ENCODE peak calls at places on chromosome 5, in eight cellular contexts. M, J, X, P, C, W, Y and Z are unnamed samples.

GRCh38 chr5:99815-100214 is 7.8 kb downstream of the PLEKHG4B start:
- DNase-seq in P (no peak), J (peak; percentile 51), X (no peak), C (no peak), Y (no peak), M (no peak), W (no peak), Z (no peak)

GRCh38 chr5:11791777-11792176 is 112.5 kb downstream of the CTNND2 start:
- DNase-seq in Y (no peak), J (peak; percentile 44), C (no peak), M (no peak), X (no peak), P (no peak), W (no peak), Z (no peak)

GRCh38 chr5:115657883-115658233 is 32.0 kb upstream of the TMED7 start:
- DNase-seq in Y (no peak), J (no peak), P (no peak), W (no peak), M (no peak), C (no peak), X (no peak), Z (no peak)

GRCh38 chr5:103120607-103121200 is 603 bp downstream of the PPIP5K2 start:
- DNase-seq in M (no peak), X (peak; percentile 1), W (peak; percentile 38), J (peak; percentile 39), Y (no peak), P (no peak), C (no peak), Z (peak; percentile 21)

GRCh38 chr5:134247411-134247810 is 21.5 kb upstream of the PPP2CA start:
- DNase-seq in P (no peak), W (peak; percentile 33), C (no peak), J (no peak), M (no peak), Y (no peak), X (peak; percentile 69), Z (no peak)

GRCh38 chr5:82720213-82720612 is 357.0 kb downstream of the TMEM167A start:
- DNase-seq in M (no peak), P (no peak), J (peak; percentile 39), Y (no peak), X (peak; percentile 4), C (no peak), W (no peak), Z (no peak)

GRCh38 chr5:122192883-122193496 is 63.6 kb downstream of the ZNF474 start:
- DNase-seq in X (peak; percentile 44), P (no peak), Y (no peak), J (peak; percentile 81), M (no peak), C (no peak), W (peak; percentile 76), Z (no peak)

GRCh38 chr5:143987751-143988560 is 176.0 kb downstream of the HMHB1 start:
- DNase-seq in C (no peak), P (no peak), J (no peak), W (no peak), X (no peak), M (no peak), Y (no peak), Z (no peak)

GRCh38 chr5:120644516-120644915 is 180.4 kb downstream of the PRR16 start:
- DNase-seq in Y (no peak), X (no peak), J (no peak), M (no peak), W (no peak), P (no peak), C (no peak), Z (no peak)

GRCh38 chr5:56522972-56523371 is 289.8 kb upstream of the ANKRD55 start:
- DNase-seq in J (no peak), M (no peak), W (peak; percentile 87), Y (no peak), P (no peak), X (no peak), C (no peak), Z (no peak)

GRCh38 chr5:174532453-174533126 is 191.8 kb upstream of the MSX2 start:
- DNase-seq in P (no peak), Y (peak; percentile 71), M (peak; percentile 79), C (peak; percentile 80), J (peak; percentile 90), X (peak; percentile 21), W (peak; percentile 42), Z (peak; percentile 77)

GRCh38 chr5:112183103-112183634 is 235.9 kb downstream of the EPB41L4A start:
- DNase-seq in C (no peak), P (no peak), W (no peak), Y (no peak), M (no peak), J (peak; percentile 56), X (no peak), Z (no peak)

GRCh38 chr5:78650562-78650930 is 2.0 kb upstream of the LHFPL2 start:
- DNase-seq in P (no peak), Y (no peak), W (no peak), C (no peak), X (peak; percentile 37), J (no peak), M (no peak), Z (no peak)

GRCh38 chr5:140049205-140049604 is 6.1 kb upstream of the NRG2 start:
- DNase-seq in J (no peak), C (no peak), Y (no peak), M (no peak), P (no peak), X (no peak), W (no peak), Z (no peak)

GRCh38 chr5:157312492-157312891 is 46.6 kb downstream of the CYFIP2 start:
- DNase-seq in X (peak; percentile 62), W (peak; percentile 55), C (no peak), P (no peak), Y (no peak), J (peak; percentile 65), M (no peak), Z (peak; percentile 47)

GRCh38 chr5:178356459-178356872 is 123.9 kb upstream of the PHYKPL start:
- DNase-seq in C (no peak), X (no peak), M (no peak), J (peak; percentile 77), Y (no peak), W (no peak), P (peak; percentile 77), Z (no peak)

GRCh38 chr5:98713027-98713426 is 60.4 kb upstream of the RGMB start:
- DNase-seq in Y (no peak), C (no peak), P (no peak), M (no peak), W (no peak), J (no peak), X (no peak), Z (no peak)

GRCh38 chr5:37495210-37495609 is 116.1 kb downstream of the WDR70 start:
- DNase-seq in P (no peak), W (no peak), Y (no peak), X (peak; percentile 2), M (no peak), J (no peak), C (no peak), Z (no peak)

GRCh38 chr5:38621331-38621730 is 64.9 kb upstream of the LIFR start:
- DNase-seq in M (no peak), W (no peak), J (no peak), X (no peak), Y (no peak), C (no peak), P (no peak), Z (no peak)

GRCh38 chr5:171469336-171469735 is 49.9 kb downstream of the FGF18 start:
- DNase-seq in C (no peak), M (no peak), J (no peak), W (no peak), X (no peak), Y (no peak), P (no peak), Z (no peak)
- TF ChIP-seq POLR2AphosphoS5 in C (no peak), M (no peak), J (no peak), W (no peak), X (no peak), Y (no peak), P (no peak), Z (no peak)

GRCh38 chr5:132181011-132181629 is 46.5 kb downstream of the P4HA2 start:
- DNase-seq in Y (no peak), J (peak; percentile 53), W (no peak), X (no peak), C (no peak), P (no peak), M (no peak), Z (no peak)

GRCh38 chr5:132177691-132178149 is 49.9 kb downstream of the P4HA2 start:
- DNase-seq in M (no peak), X (no peak), C (no peak), J (no peak), Y (no peak), P (no peak), W (no peak), Z (no peak)

GRCh38 chr5:132182366-132183040 is 45.1 kb downstream of the P4HA2 start:
- DNase-seq in J (peak; percentile 18), Y (no peak), M (no peak), W (peak; percentile 21), X (no peak), C (no peak), P (no peak), Z (no peak)

GRCh38 chr5:132179410-132179809 is 48.2 kb downstream of the P4HA2 start:
- DNase-seq in C (no peak), P (no peak), J (no peak), X (no peak), M (no peak), W (peak; percentile 68), Y (no peak), Z (no peak)

GRCh38 chr5:132180134-132180745 is 47.4 kb downstream of the P4HA2 start:
- DNase-seq in C (no peak), X (peak; percentile 18), W (peak; percentile 78), Y (no peak), P (no peak), M (no peak), J (peak; percentile 81), Z (no peak)
- H3K4me3 ChIP-seq in C (no peak overlapping the region), X (no peak overlapping the region), W (no peak overlapping the region), Y (no peak overlapping the region), P (no peak overlapping the region), M (no peak overlapping the region), J (no peak overlapping the region), Z (no peak overlapping the region)

GRCh38 chr5:43636076-43636475 is 33.1 kb downstream of the NNT start:
- DNase-seq in W (no peak), M (no peak), P (no peak), C (no peak), J (no peak), Y (no peak), X (no peak), Z (no peak)
- TF ChIP-seq POLR2AphosphoS5 in W (no peak), M (no peak), P (no peak), C (no peak), J (no peak), Y (no peak), X (no peak), Z (no peak)

DNA sequence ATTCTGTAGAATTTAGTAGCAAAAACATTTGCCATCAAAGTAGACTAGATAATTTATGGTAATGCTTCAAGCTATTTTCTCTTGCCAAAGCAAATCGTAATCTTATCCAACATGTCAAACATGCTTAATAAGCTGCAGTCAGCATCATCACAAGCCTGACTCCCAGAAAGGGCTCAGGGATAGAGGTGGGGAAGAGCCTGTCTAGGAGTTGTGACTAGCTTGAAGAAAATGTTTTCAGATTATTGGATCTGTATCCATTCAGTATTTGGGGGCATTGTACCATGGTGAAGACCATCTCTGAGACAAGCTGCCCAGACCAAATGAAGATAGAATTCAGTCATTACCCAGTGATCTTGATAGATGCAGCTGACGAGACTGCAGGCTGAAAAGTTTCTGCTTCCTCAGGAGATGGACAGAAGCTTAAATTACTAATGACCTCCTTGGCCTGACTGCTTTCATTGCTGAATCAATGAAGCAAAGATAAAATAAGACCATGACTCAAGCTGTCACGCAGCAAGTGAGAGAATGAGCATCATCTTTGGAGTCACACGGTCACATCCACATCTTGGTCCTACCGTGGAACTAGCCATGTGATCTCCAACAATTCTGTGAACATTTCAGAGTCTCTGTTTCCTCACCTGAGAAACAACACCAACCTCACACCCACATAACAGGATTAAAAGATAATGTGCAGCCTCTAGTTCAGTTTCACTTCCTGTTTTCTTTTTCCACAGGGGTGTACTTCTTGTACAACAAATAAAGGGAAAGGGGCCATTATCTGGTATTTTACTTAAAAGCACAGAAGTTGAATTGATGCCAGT is 9.4 kb downstream of the ERAP2 start:
- DNase-seq in Y (no peak), J (no peak), M (no peak), C (no peak), P (no peak), W (no peak), X (no peak), Z (no peak)
- H3K4me3 ChIP-seq in Y (no peak overlapping the region), J (no peak overlapping the region), M (no peak overlapping the region), C (no peak overlapping the region), P (peak overlapping the region; percentile 27), W (no peak overlapping the region), X (no peak overlapping the region), Z (no peak overlapping the region)